ENCODE peak calls at places on chromosomes 16 and 17, in ten cellular contexts. E, H, B, Q, T, N, K, Z, W and J are unnamed samples.

GRCh38 chr17:43020789-43021738 is 1.1 kb downstream of the VAT1 start:
- DNase-seq in E (no peak), H (no peak), B (no peak), Q (no peak), T (peak; percentile 90), N (peak; percentile 46), K (peak; percentile 65), Z (peak; percentile 66), W (peak; percentile 66), J (peak; percentile 89)

GRCh38 chr16:57472665-57473060 is 10.2 kb downstream of the POLR2C start:
- DNase-seq in E (no peak), H (no peak), B (no peak), Q (no peak), T (no peak), N (no peak), K (no peak), Z (peak; percentile 58), W (no peak), J (no peak)

GRCh38 chr16:54633943-54634362 is 296.7 kb upstream of the IRX5 start:
- DNase-seq in E (no peak), H (no peak), B (no peak), Q (no peak), T (peak; percentile 68), N (no peak), K (no peak), Z (peak; percentile 55), W (no peak), J (no peak)

GRCh38 chr17:3035968-3036280 is 27.5 kb downstream of the OR1D5 start:
- DNase-seq in E (no peak), H (no peak), B (no peak), Q (no peak), T (no peak), N (no peak), K (no peak), Z (no peak), W (no peak), J (no peak)

GRCh38 chr16:56999409-57000270 is 10.3 kb downstream of the NLRC5 start:
- DNase-seq in E (no peak), H (no peak), B (no peak), Q (no peak), T (no peak), N (no peak), K (no peak), Z (no peak), W (no peak), J (peak; percentile 45)

GRCh38 chr16:1781758-1782407 is 488 bp downstream of the SPSB3 start:
- DNase-seq in E (no peak), H (no peak), B (no peak), Q (no peak), T (peak; percentile 64), N (no peak), K (no peak), Z (peak; percentile 56), W (no peak), J (no peak)

GRCh38 chr17:50189396-50190277 is 11.8 kb downstream of the COL1A1 start:
- DNase-seq in E (no peak), H (no peak), B (no peak), Q (no peak), T (no peak), N (no peak), K (no peak), Z (no peak), W (no peak), J (no peak)

GRCh38 chr16:89344846-89345577 is 127.5 kb downstream of the ZNF778 start:
- DNase-seq in E (no peak), H (no peak), B (no peak), Q (no peak), T (peak; percentile 41), N (no peak), K (peak; percentile 10), Z (no peak), W (no peak), J (no peak)

GRCh38 chr16:23282508-23282907 is 19.6 kb upstream of the SCNN1B start:
- DNase-seq in E (no peak), H (no peak), B (no peak), Q (no peak), T (no peak), N (no peak), K (no peak), Z (no peak), W (no peak), J (no peak)

GRCh38 chr17:15651583-15652110 is 32.1 kb upstream of the FBXW10B start:
- DNase-seq in E (no peak), H (no peak), B (no peak), Q (no peak), T (peak; percentile 97), N (no peak), K (no peak), Z (no peak), W (peak; percentile 70), J (peak; percentile 92)

GRCh38 chr17:63911657-63912100 is 621 bp upstream of the CSHL1 start:
- DNase-seq in E (peak; percentile 32), H (peak; percentile 44), B (peak; percentile 59), Q (no peak), T (no peak), N (peak; percentile 63), K (peak; percentile 68), Z (peak; percentile 87), W (no peak), J (peak; percentile 69)

GRCh38 chr16:76777721-76778120 is 413.3 kb upstream of the MON1B start:
- DNase-seq in E (no peak), H (no peak), B (no peak), Q (no peak), T (no peak), N (no peak), K (no peak), Z (no peak), W (no peak), J (no peak)

GRCh38 chr17:34269969-34270368 is at the start of gene CCL7:
- DNase-seq in E (no peak), H (no peak), B (no peak), Q (no peak), T (no peak), N (no peak), K (no peak), Z (no peak), W (no peak), J (no peak)

GRCh38 chr16:67372664-67373063 is 20.6 kb downstream of the TPPP3 start:
- DNase-seq in E (no peak), H (no peak), B (no peak), Q (no peak), T (no peak), N (no peak), K (no peak), Z (no peak), W (no peak), J (no peak)

GRCh38 chr16:47204736-47205499 is 61.2 kb upstream of the NETO2 start:
- DNase-seq in E (no peak), H (no peak), B (no peak), Q (no peak), T (no peak), N (no peak), K (no peak), Z (no peak), W (no peak), J (no peak)

GRCh38 chr16:66471264-66471663 is 44.2 kb downstream of the BEAN1 start:
- DNase-seq in E (no peak), H (no peak), B (no peak), Q (no peak), T (no peak), N (no peak), K (no peak), Z (no peak), W (no peak), J (peak; percentile 18)

GRCh38 chr17:7048968-7049367 is 5.1 kb upstream of the SLC16A11 start:
- DNase-seq in E (no peak), H (no peak), B (no peak), Q (no peak), T (no peak), N (no peak), K (no peak), Z (no peak), W (no peak), J (no peak)

GRCh38 chr16:75264999-75265910 is 13.8 kb upstream of the BCAR1 start:
- DNase-seq in E (no peak), H (no peak), B (no peak), Q (no peak), T (peak; percentile 68), N (no peak), K (no peak), Z (peak; percentile 60), W (no peak), J (peak; percentile 71)